ENCODE peak calls at places on chromosome 17, in eight cellular contexts. E is lower leg skin, H is stomach, V is heart left ventricle, S is adrenal gland, Q is ovary, B is right lobe of liver, G is suprapubic skin. J is an unnamed sample.

GRCh38 chr17:78147315-78147998 is 1.3 kb downstream of the C17orf99 start:
- DNase-seq in E (no peak), H (peak; percentile 86), V (no peak), S (no peak), Q (no peak), B (peak; percentile 43), G (no peak), J (no peak)

GRCh38 chr17:80886641-80887573 is 104.7 kb upstream of the CHMP6 start:
- DNase-seq in E (no peak), H (no peak), V (no peak), S (no peak), Q (no peak), B (no peak), G (no peak), J (no peak)

GRCh38 chr17:79536212-79536840 is 74.5 kb downstream of the RBFOX3 start:
- DNase-seq in E (no peak), H (no peak), V (no peak), S (no peak), Q (no peak), B (no peak), G (no peak), J (no peak)

GRCh38 chr17:69960755-69961154 is 114.3 kb upstream of the KCNJ16 start:
- DNase-seq in E (no peak), H (peak; percentile 62), V (peak; percentile 31), S (peak; percentile 71), Q (peak; percentile 85), B (no peak), G (no peak), J (no peak)

GRCh38 chr17:7047566-7047965 is 3.7 kb upstream of the SLC16A11 start:
- DNase-seq in E (no peak), H (no peak), V (no peak), S (no peak), Q (no peak), B (no peak), G (no peak), J (no peak)

GRCh38 chr17:61734012-61734411 is 129.3 kb downstream of the BRIP1 start:
- DNase-seq in E (no peak), H (no peak), V (no peak), S (no peak), Q (no peak), B (no peak), G (no peak), J (no peak)

GRCh38 chr17:41667280-41668008 is 21.2 kb upstream of the EIF1 start:
- DNase-seq in E (no peak), H (no peak), V (no peak), S (no peak), Q (no peak), B (no peak), G (no peak), J (no peak)

GRCh38 chr17:35214192-35214591 is 20.0 kb upstream of the SLC35G3 start:
- DNase-seq in E (no peak), H (no peak), V (no peak), S (no peak), Q (no peak), B (no peak), G (no peak), J (no peak)

GRCh38 chr17:68511254-68511670 is 968 bp upstream of the PRKAR1A start:
- DNase-seq in E (no peak), H (no peak), V (no peak), S (peak; percentile 76), Q (no peak), B (no peak), G (no peak), J (no peak)

GRCh38 chr17:72604518-72604917 is 483.7 kb downstream of the SOX9 start:
- DNase-seq in E (no peak), H (no peak), V (no peak), S (no peak), Q (no peak), B (no peak), G (no peak), J (no peak)

GRCh38 chr17:1398900-1399299 is 1.1 kb downstream of the YWHAE start:
- DNase-seq in E (no peak), H (no peak), V (no peak), S (peak; percentile 32), Q (no peak), B (no peak), G (no peak), J (no peak)

GRCh38 chr17:31487648-31488263 is 96.3 kb downstream of the RAB11FIP4 start:
- DNase-seq in E (peak; percentile 95), H (peak; percentile 97), V (peak; percentile 81), S (peak; percentile 90), Q (peak; percentile 88), B (peak; percentile 96), G (no peak), J (no peak)

GRCh38 chr17:951388-952132 is 28.0 kb downstream of the NXN start:
- DNase-seq in E (no peak), H (no peak), V (no peak), S (peak; percentile 62), Q (no peak), B (no peak), G (no peak), J (no peak)

GRCh38 chr17:75875940-75876189 is 2.5 kb downstream of the TRIM47 start:
- DNase-seq in E (no peak), H (no peak), V (no peak), S (no peak), Q (no peak), B (no peak), G (no peak), J (peak; percentile 93)

GRCh38 chr17:75877752-75878173 is 618 bp downstream of the TRIM47 start:
- DNase-seq in E (peak; percentile 92), H (peak; percentile 86), V (peak; percentile 67), S (peak; percentile 62), Q (peak; percentile 70), B (peak; percentile 83), G (no peak), J (no peak)

GRCh38 chr17:75876938-75877751 is 1.2 kb downstream of the TRIM47 start:
- DNase-seq in E (peak; percentile 98), H (peak; percentile 88), V (peak; percentile 97), S (peak; percentile 97), Q (peak; percentile 96), B (peak; percentile 90), G (peak; percentile 95), J (no peak)

GRCh38 chr17:75875182-75875939 is 3.0 kb downstream of the TRIM47 start:
- DNase-seq in E (no peak), H (peak; percentile 60), V (no peak), S (peak; percentile 57), Q (no peak), B (no peak), G (no peak), J (no peak)

GRCh38 chr17:75876190-75876937 is 2.0 kb downstream of the TRIM47 start:
- DNase-seq in E (peak; percentile 92), H (peak; percentile 79), V (peak; percentile 62), S (peak; percentile 78), Q (no peak), B (peak; percentile 88), G (no peak), J (no peak)
- TF ChIP-seq CTCF in E (peak; percentile 70), H (no peak), V (peak; percentile 10), S (peak; percentile 24), Q (no peak), B (no peak), G (no peak), J (peak; percentile 13)

GRCh38 chr17:74212913-74213791 is at the start of gene TTYH2:
- DNase-seq in E (peak; percentile 97), H (peak; percentile 88), V (peak; percentile 94), S (peak; percentile 93), Q (peak; percentile 92), B (peak; percentile 94), G (peak; percentile 93), J (no peak)
- TF ChIP-seq POLR2A in E (no peak), H (no peak), V (peak; percentile 60), S (peak; percentile 91), Q (no peak), B (peak; percentile 59), G (peak; percentile 14), J (no peak)

GRCh38 chr17:37643118-37643766 is at the start of gene DDX52:
- DNase-seq in E (peak; percentile 98), H (peak; percentile 96), V (peak; percentile 90), S (peak; percentile 95), Q (peak; percentile 91), B (peak; percentile 94), G (peak; percentile 93), J (peak; percentile 96)
- TF ChIP-seq CTCF in E (no peak), H (no peak), V (peak; percentile 7), S (no peak), Q (no peak), B (peak; percentile 21), G (no peak), J (no peak)

GRCh38 chr17:63702223-63702577 is 2.3 kb upstream of the LIMD2 start:
- DNase-seq in E (no peak), H (peak; percentile 32), V (no peak), S (no peak), Q (no peak), B (no peak), G (peak; percentile 64), J (no peak)

GRCh38 chr17:63701477-63702222 is 1.7 kb upstream of the LIMD2 start:
- DNase-seq in E (no peak), H (peak; percentile 41), V (no peak), S (no peak), Q (no peak), B (no peak), G (peak; percentile 76), J (no peak)

GRCh38 chr17:63698886-63699637 is 863 bp downstream of the LIMD2 start:
- DNase-seq in E (peak; percentile 91), H (peak; percentile 64), V (peak; percentile 66), S (peak; percentile 31), Q (no peak), B (peak; percentile 61), G (no peak), J (peak; percentile 88)

GRCh38 chr17:63699638-63700527 is at the start of gene LIMD2:
- DNase-seq in E (peak; percentile 91), H (peak; percentile 66), V (peak; percentile 70), S (peak; percentile 61), Q (peak; percentile 61), B (peak; percentile 69), G (no peak), J (no peak)

GRCh38 chr17:63700528-63701441 is 860 bp upstream of the LIMD2 start:
- DNase-seq in E (peak; percentile 86), H (peak; percentile 27), V (peak; percentile 77), S (peak; percentile 51), Q (no peak), B (no peak), G (no peak), J (no peak)
- TF ChIP-seq POLR2A in E (no peak), H (no peak), V (no peak), S (no peak), Q (no peak), B (no peak), G (no peak), J (no peak)

DNA sequence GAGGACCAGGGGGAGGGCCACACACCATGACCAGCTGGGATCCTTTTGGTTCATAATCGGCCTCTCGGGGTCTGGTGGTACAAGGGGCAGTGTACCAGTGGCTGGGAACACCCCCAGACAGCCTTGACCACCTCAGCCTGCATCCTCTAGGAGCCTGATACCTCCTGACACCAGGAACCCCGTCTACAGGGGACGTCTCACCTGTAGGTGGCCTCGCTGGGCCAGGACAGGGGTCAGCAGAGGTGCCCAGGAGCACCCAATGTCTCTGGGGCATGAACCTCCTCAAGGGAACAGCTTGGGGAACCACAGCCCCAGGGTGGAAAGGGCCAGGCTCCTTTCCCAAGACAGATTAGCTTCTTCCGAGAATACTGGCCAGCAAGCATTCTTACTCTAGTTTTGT is 2.5 kb upstream of the METRNL start:
- DNase-seq in E (no peak), H (no peak), V (no peak), S (no peak), Q (peak; percentile 25), B (no peak), G (no peak), J (no peak)
- TF ChIP-seq CTCF in E (no peak), H (no peak), V (no peak), S (no peak), Q (no peak), B (no peak), G (no peak), J (no peak)